ENCODE peak calls at places on chromosomes 12 and 14, in seven cellular contexts. G is bronchial epithelial cell, P is AG09309, N is H1, B is lower leg skin, M is testis, D is astrocyte of the spinal cord. X is an unnamed sample.

GRCh38 chr12:47744005-47744651 is 14.6 kb downstream of the RAPGEF3 start:
- DNase-seq in G (peak), P (no peak), N (peak), B (peak), M (no peak), D (no peak), X (peak)

GRCh38 chr12:25123126-25123525 is 71.8 kb downstream of the DNAI7 start:
- DNase-seq in G (no peak), P (peak), N (no peak), B (no peak), M (no peak), D (no peak), X (no peak)

GRCh38 chr12:79344855-79345840 is 345.6 kb downstream of the PAWR start:
- DNase-seq in G (peak), P (no peak), N (no peak), B (no peak), M (peak), D (peak), X (peak)

GRCh38 chr14:81436296-81437138 is 36.4 kb upstream of the STON2 start:
- DNase-seq in G (peak), P (no peak), N (peak), B (peak), M (peak), D (peak), X (peak)

GRCh38 chr12:25065035-25065434 is 116.1 kb upstream of the BCAT1 start:
- DNase-seq in G (no peak), P (no peak), N (no peak), B (no peak), M (no peak), D (no peak), X (no peak)

GRCh38 chr14:94971750-94972149 is 185.6 kb downstream of the DICER1 start:
- DNase-seq in G (no peak), P (no peak), N (no peak), B (peak), M (peak), D (no peak), X (no peak)

GRCh38 chr12:129607293-129607692 is 296.5 kb downstream of the TMEM132D start:
- DNase-seq in G (no peak), P (no peak), N (no peak), B (no peak), M (peak), D (peak), X (no peak)

GRCh38 chr12:57093412-57094193 is 4.7 kb downstream of the NAB2 start:
- DNase-seq in G (peak), P (peak), N (peak), B (peak), M (peak), D (peak), X (peak)

GRCh38 chr14:34794941-34795340 is 80.2 kb downstream of the BAZ1A start:
- DNase-seq in G (no peak), P (no peak), N (no peak), B (no peak), M (no peak), D (no peak), X (no peak)

GRCh38 chr14:90491221-90491867 is 94.5 kb downstream of the CALM1 start:
- DNase-seq in G (no peak), P (peak), N (peak), B (no peak), M (peak), D (peak), X (no peak)

GRCh38 chr12:54370218-54370730 is 6.0 kb upstream of the GPR84 start:
- DNase-seq in G (peak), P (peak), N (peak), B (no peak), M (peak), D (peak), X (peak)

GRCh38 chr14:65940056-65940735 is 527.7 kb downstream of the FUT8 start:
- DNase-seq in G (peak), P (no peak), N (no peak), B (no peak), M (no peak), D (no peak), X (peak)

GRCh38 chr14:106811167-106811566 is 1284.8 kb downstream of the TMEM121 start:
- DNase-seq in G (no peak), P (no peak), N (no peak), B (no peak), M (no peak), D (no peak), X (no peak)

GRCh38 chr14:102055181-102055901 is 31.5 kb downstream of the HSP90AA1 start:
- DNase-seq in G (peak), P (peak), N (peak), B (no peak), M (no peak), D (peak), X (peak)

GRCh38 chr14:23828611-23829010 is 125.0 kb upstream of the DHRS4 start:
- DNase-seq in G (no peak), P (no peak), N (no peak), B (no peak), M (no peak), D (no peak), X (no peak)

GRCh38 chr14:24632761-24633160 is 1.2 kb downstream of the GZMB start:
- DNase-seq in G (no peak), P (no peak), N (no peak), B (no peak), M (no peak), D (no peak), X (no peak)

GRCh38 chr12:49031573-49032161 is 13.1 kb upstream of the PRKAG1 start:
- DNase-seq in G (no peak), P (no peak), N (no peak), B (no peak), M (no peak), D (no peak), X (no peak)

GRCh38 chr14:99644723-99645544 is at the start of gene HHIPL1:
- DNase-seq in G (no peak), P (no peak), N (peak), B (no peak), M (no peak), D (no peak), X (no peak)

GRCh38 chr14:63460594-63461132 is 82.5 kb downstream of the PPP2R5E start:
- DNase-seq in G (no peak), P (no peak), N (no peak), B (no peak), M (no peak), D (no peak), X (no peak)

GRCh38 chr14:58430156-58430555 is 2.6 kb downstream of the KIAA0586 start:
- DNase-seq in G (peak), P (peak), N (no peak), B (no peak), M (no peak), D (peak), X (peak)

GRCh38 chr12:130879781-130880389 is 8.0 kb downstream of the RAN start:
- DNase-seq in G (no peak), P (no peak), N (peak), B (no peak), M (no peak), D (no peak), X (no peak)

GRCh38 chr14:90483551-90483950 is 86.7 kb downstream of the CALM1 start:
- DNase-seq in G (no peak), P (no peak), N (no peak), B (no peak), M (no peak), D (no peak), X (peak)

GRCh38 chr14:61152851-61153364 is 128.2 kb downstream of the TMEM30B start:
- DNase-seq in G (no peak), P (no peak), N (no peak), B (no peak), M (no peak), D (peak), X (peak)

GRCh38 chr12:131986847-131987398 is 37.2 kb downstream of the EP400 start:
- DNase-seq in G (no peak), P (no peak), N (no peak), B (no peak), M (peak), D (no peak), X (no peak)

GRCh38 chr14:51922624-51923023 is 62.2 kb downstream of the GNG2 start:
- DNase-seq in G (no peak), P (no peak), N (no peak), B (no peak), M (peak), D (peak), X (no peak)

GRCh38 chr12:118983147-118983824 is 1.9 kb downstream of the SRRM4 start:
- DNase-seq in G (no peak), P (no peak), N (no peak), B (no peak), M (no peak), D (no peak), X (no peak)

GRCh38 chr14:99158646-99159165 is 113.3 kb downstream of the BCL11B start:
- DNase-seq in G (no peak), P (no peak), N (peak), B (no peak), M (no peak), D (no peak), X (no peak)

GRCh38 chr12:94714378-94714777 is 64.0 kb upstream of the TMCC3 start:
- DNase-seq in G (peak), P (no peak), N (no peak), B (no peak), M (no peak), D (peak), X (peak)

GRCh38 chr12:1174659-1175058 is 183.6 kb downstream of the ERC1 start:
- DNase-seq in G (peak), P (no peak), N (no peak), B (no peak), M (no peak), D (no peak), X (peak)

GRCh38 chr12:1171657-1172056 is 180.6 kb downstream of the ERC1 start:
- DNase-seq in G (peak), P (no peak), N (no peak), B (no peak), M (no peak), D (no peak), X (peak)

GRCh38 chr12:1170411-1170810 is 179.4 kb downstream of the ERC1 start:
- DNase-seq in G (no peak), P (no peak), N (no peak), B (no peak), M (no peak), D (no peak), X (no peak)

GRCh38 chr12:1176191-1176590 is 185.2 kb downstream of the ERC1 start:
- DNase-seq in G (no peak), P (no peak), N (no peak), B (no peak), M (no peak), D (no peak), X (no peak)

GRCh38 chr12:1173806-1174617 is 183.0 kb downstream of the ERC1 start:
- DNase-seq in G (peak), P (no peak), N (no peak), B (no peak), M (no peak), D (no peak), X (no peak)
- H3K4me3 ChIP-seq in G (no peak), P (no peak), N (no peak), B (no peak), M (no peak), D (no peak), X (no peak)

GRCh38 chr12:32548691-32549412 is 130.2 kb upstream of the DNM1L start:
- DNase-seq in G (no peak), P (peak), N (peak), B (no peak), M (peak), D (peak), X (no peak)
- H3K4me3 ChIP-seq in G (no peak), P (no peak), N (no peak), B (no peak), M (no peak), D (no peak), X (no peak)

GRCh38 chr12:50506753-50507473 is 2.1 kb downstream of the DIP2B start:
- DNase-seq in G (peak), P (no peak), N (no peak), B (no peak), M (peak), D (no peak), X (no peak)
- H3K4me3 ChIP-seq in G (peak), P (no peak), N (no peak), B (no peak), M (peak), D (peak), X (peak)

DNA sequence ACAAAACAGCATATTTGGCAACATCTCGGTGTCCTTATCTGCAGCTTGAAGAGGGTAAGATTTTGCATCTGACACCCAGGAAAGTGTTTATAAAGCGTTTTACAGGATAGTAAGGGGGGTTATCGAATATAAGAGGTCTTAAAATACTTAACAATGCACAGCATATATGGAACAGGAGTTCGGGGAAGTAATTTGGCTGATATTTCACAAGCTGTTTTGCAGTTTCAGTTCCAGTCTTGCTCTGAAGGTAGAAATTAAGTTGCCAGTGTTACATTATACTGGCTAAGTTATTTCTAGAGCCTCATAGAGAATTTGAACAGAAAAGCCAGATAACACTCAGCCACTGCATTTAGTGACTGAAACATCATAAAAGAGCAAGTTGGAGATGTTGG is 941 bp upstream of the MAP4K5 start:
- DNase-seq in G (no peak), P (no peak), N (no peak), B (no peak), M (no peak), D (no peak), X (no peak)
- H3K4me3 ChIP-seq in G (no peak), P (no peak), N (peak), B (peak), M (peak), D (no peak), X (peak)

DNA sequence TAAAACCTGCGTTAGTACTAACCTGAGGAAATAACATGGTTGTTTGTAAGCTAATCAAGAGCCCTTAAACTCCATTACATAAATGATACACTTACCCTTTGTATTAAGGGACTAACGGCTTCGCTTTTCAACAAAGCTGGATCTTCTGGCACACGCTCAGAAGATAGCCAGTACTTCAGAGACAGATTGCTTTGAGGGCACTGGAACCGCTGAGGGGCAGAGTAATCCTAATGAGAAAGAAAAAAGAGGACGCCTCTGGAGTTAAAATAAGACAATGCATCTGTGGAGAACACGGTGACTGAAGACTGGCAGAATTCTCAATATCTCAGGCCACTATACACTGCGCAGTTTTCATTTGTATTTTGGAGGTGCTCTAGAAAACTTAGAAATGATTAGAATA is 1.5 kb upstream of the KTN1 start:
- DNase-seq in G (no peak), P (no peak), N (no peak), B (no peak), M (peak), D (no peak), X (no peak)
- H3K4me3 ChIP-seq in G (no peak), P (no peak), N (peak), B (no peak), M (no peak), D (peak), X (peak)

GRCh38 chr12:124866195-124866882 is 2.7 kb upstream of the SCARB1 start:
- DNase-seq in G (no peak), P (no peak), N (no peak), B (no peak), M (no peak), D (no peak), X (no peak)

GRCh38 chr12:124865728-124866127 is 2.1 kb upstream of the SCARB1 start:
- DNase-seq in G (no peak), P (no peak), N (no peak), B (no peak), M (no peak), D (no peak), X (no peak)

GRCh38 chr12:124863409-124864325 is at the start of gene SCARB1:
- DNase-seq in G (peak), P (peak), N (peak), B (peak), M (peak), D (peak), X (peak)

GRCh38 chr12:124862768-124863408 is 776 bp downstream of the SCARB1 start:
- DNase-seq in G (peak), P (no peak), N (no peak), B (no peak), M (peak), D (no peak), X (peak)

DNA sequence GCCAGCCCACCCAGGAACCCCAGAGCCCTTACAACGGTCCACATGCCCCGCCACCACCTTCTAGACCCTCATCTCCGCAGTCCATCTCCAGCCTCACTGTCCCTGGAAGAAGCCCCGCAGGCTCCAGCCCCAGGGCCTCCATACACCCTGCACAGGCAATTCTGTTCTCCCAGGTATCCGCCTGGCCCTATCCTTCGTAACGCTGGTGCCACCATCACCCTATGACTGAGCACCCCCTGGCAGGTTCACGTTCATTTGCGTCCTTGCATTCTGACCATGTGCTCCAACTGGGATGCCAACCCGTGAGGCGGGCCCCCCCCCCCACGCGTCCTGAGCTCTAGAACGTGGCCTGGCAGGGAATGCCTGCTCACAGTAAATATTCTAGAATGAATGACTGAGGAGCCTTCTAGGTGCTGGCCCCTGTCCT is 675 bp upstream of the SCARB1 start:
- DNase-seq in G (no peak), P (no peak), N (no peak), B (no peak), M (no peak), D (no peak), X (no peak)
- H3K4me3 ChIP-seq in G (peak), P (peak), N (peak), B (no peak), M (peak), D (no peak), X (peak)

GRCh38 chr12:98579347-98579746 is 14.1 kb upstream of the SLC25A3 start:
- DNase-seq in G (no peak), P (no peak), N (no peak), B (no peak), M (no peak), D (peak), X (no peak)

GRCh38 chr12:98578821-98579220 is 14.7 kb upstream of the SLC25A3 start:
- DNase-seq in G (peak), P (no peak), N (no peak), B (no peak), M (no peak), D (peak), X (peak)

GRCh38 chr12:98580695-98581094 is 12.8 kb upstream of the SLC25A3 start:
- DNase-seq in G (no peak), P (no peak), N (no peak), B (no peak), M (no peak), D (no peak), X (no peak)

GRCh38 chr12:98579835-98580234 is 13.7 kb upstream of the SLC25A3 start:
- DNase-seq in G (no peak), P (no peak), N (no peak), B (no peak), M (no peak), D (no peak), X (no peak)

GRCh38 chr12:98582093-98582492 is 11.4 kb upstream of the SLC25A3 start:
- DNase-seq in G (no peak), P (no peak), N (no peak), B (no peak), M (no peak), D (no peak), X (no peak)
- H3K4me3 ChIP-seq in G (no peak), P (no peak), N (no peak), B (no peak), M (no peak), D (no peak), X (no peak)

GRCh38 chr14:105166571-105167302 is 1.8 kb downstream of the JAG2 start:
- DNase-seq in G (peak), P (no peak), N (no peak), B (no peak), M (no peak), D (no peak), X (peak)
- H3K4me3 ChIP-seq in G (peak), P (no peak), N (no peak), B (no peak), M (no peak), D (no peak), X (peak)

GRCh38 chr14:76328457-76329137 is 47.3 kb upstream of the ESRRB start:
- DNase-seq in G (no peak), P (no peak), N (no peak), B (no peak), M (no peak), D (no peak), X (no peak)
- H3K4me3 ChIP-seq in G (no peak), P (no peak), N (no peak), B (no peak), M (no peak), D (no peak), X (no peak)